ENCODE peak calls at places on chromosomes 13 and 19, in ten cellular contexts. X, L, P, M, G, Z, K, D, V and F are unnamed samples.

GRCh38 chr19:5150331-5150901 is 181.5 kb downstream of the KDM4B start:
- DNase-seq in X (no peak), L (no peak), P (no peak), M (no peak), G (no peak), Z (no peak), K (no peak), D (peak), V (no peak), F (no peak)

GRCh38 chr19:4534836-4535658 is at the start of gene PLIN5:
- DNase-seq in X (peak), L (peak), P (peak), M (peak), G (peak), Z (peak), K (peak), D (peak), V (peak), F (peak)

GRCh38 chr13:93549326-93549855 is 322.8 kb downstream of the GPC6 start:
- DNase-seq in X (no peak), L (no peak), P (no peak), M (no peak), G (no peak), Z (no peak), K (peak), D (no peak), V (no peak), F (no peak)

GRCh38 chr19:11736696-11737095 is 2.0 kb downstream of the ZNF823 start:
- DNase-seq in X (peak), L (peak), P (no peak), M (peak), G (peak), Z (peak), K (peak), D (peak), V (no peak), F (no peak)

GRCh38 chr13:43664700-43665191 is 122.0 kb downstream of the ENOX1 start:
- DNase-seq in X (peak), L (peak), P (no peak), M (peak), G (peak), Z (no peak), K (peak), D (no peak), V (peak), F (no peak)

GRCh38 chr13:67223024-67223423 is 7.1 kb downstream of the PCDH9 start:
- DNase-seq in X (no peak), L (peak), P (no peak), M (peak), G (no peak), Z (no peak), K (peak), D (no peak), V (no peak), F (no peak)

GRCh38 chr13:41054212-41054877 is 7.0 kb upstream of the WBP4 start:
- DNase-seq in X (peak), L (peak), P (no peak), M (peak), G (peak), Z (peak), K (peak), D (no peak), V (peak), F (no peak)

GRCh38 chr13:77516342-77516789 is 19.1 kb upstream of the SCEL start:
- DNase-seq in X (peak), L (peak), P (no peak), M (peak), G (no peak), Z (no peak), K (peak), D (no peak), V (no peak), F (no peak)

GRCh38 chr19:7506385-7507328 is 9.2 kb upstream of the ZNF358 start:
- DNase-seq in X (peak), L (peak), P (no peak), M (peak), G (peak), Z (no peak), K (peak), D (peak), V (no peak), F (no peak)

GRCh38 chr19:18969953-18970659 is 29.1 kb upstream of the HOMER3 start:
- DNase-seq in X (no peak), L (peak), P (no peak), M (no peak), G (no peak), Z (no peak), K (no peak), D (no peak), V (no peak), F (no peak)

GRCh38 chr19:15288146-15288963 is 44.0 kb downstream of the BRD4 start:
- DNase-seq in X (no peak), L (no peak), P (no peak), M (no peak), G (no peak), Z (no peak), K (no peak), D (peak), V (no peak), F (no peak)

GRCh38 chr13:28031220-28031903 is 42.9 kb upstream of the URAD start:
- DNase-seq in X (no peak), L (no peak), P (no peak), M (peak), G (no peak), Z (no peak), K (no peak), D (no peak), V (no peak), F (no peak)

GRCh38 chr19:46844067-46844489 is 6.6 kb downstream of the AP2S1 start:
- DNase-seq in X (peak), L (no peak), P (no peak), M (no peak), G (no peak), Z (no peak), K (peak), D (no peak), V (no peak), F (no peak)

GRCh38 chr19:51181913-51182419 is 39.9 kb downstream of the SIGLEC7 start:
- DNase-seq in X (no peak), L (no peak), P (no peak), M (no peak), G (no peak), Z (no peak), K (peak), D (no peak), V (no peak), F (no peak)

GRCh38 chr13:112447306-112447705 is 71.2 kb downstream of the SPACA7 start:
- DNase-seq in X (no peak), L (no peak), P (no peak), M (no peak), G (peak), Z (no peak), K (no peak), D (no peak), V (no peak), F (no peak)

GRCh38 chr19:35731779-35732405 is 10.4 kb downstream of the IGFLR1 start:
- DNase-seq in X (no peak), L (no peak), P (no peak), M (no peak), G (no peak), Z (no peak), K (no peak), D (no peak), V (no peak), F (no peak)

GRCh38 chr13:70964124-70964523 is 855.9 kb upstream of the KLHL1 start:
- DNase-seq in X (no peak), L (peak), P (no peak), M (peak), G (no peak), Z (no peak), K (no peak), D (no peak), V (no peak), F (no peak)

GRCh38 chr19:18322318-18322758 is 538 bp downstream of the LSM4 start:
- DNase-seq in X (peak), L (peak), P (no peak), M (peak), G (peak), Z (no peak), K (peak), D (peak), V (no peak), F (no peak)

GRCh38 chr13:50170447-50171037 is 155.3 kb downstream of the KCNRG start:
- DNase-seq in X (no peak), L (peak), P (no peak), M (peak), G (no peak), Z (no peak), K (peak), D (no peak), V (no peak), F (no peak)

DNA sequence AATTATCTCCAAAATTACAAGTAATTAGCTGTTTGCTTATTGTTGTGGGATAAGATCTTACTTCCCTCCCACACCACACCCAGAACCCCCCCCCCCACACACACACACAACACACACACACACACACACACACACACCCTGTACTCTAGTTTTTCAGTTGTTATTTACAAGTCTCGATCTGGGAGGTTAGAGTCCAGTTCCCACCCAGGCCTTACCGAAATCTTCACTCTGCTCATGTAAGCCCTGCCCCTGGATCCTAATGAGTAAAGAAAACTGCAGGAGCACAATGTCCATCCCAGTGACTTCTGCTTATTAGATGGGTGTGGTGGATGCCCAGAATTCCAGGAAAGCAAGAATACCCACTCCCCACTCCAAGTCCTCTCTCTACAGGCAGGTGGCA is 23.0 kb downstream of the STARD13 start:
- DNase-seq in X (no peak), L (no peak), P (no peak), M (no peak), G (peak), Z (no peak), K (no peak), D (no peak), V (no peak), F (no peak)
- TF ChIP-seq CTCF in X (no peak), L (no peak), P (no peak), M (no peak), G (no peak), Z (no peak), K (no peak), D (no peak), V (no peak), F (no peak)

GRCh38 chr13:35912841-35913240 is 218.3 kb downstream of the DCLK1 start:
- DNase-seq in X (no peak), L (no peak), P (no peak), M (no peak), G (no peak), Z (no peak), K (no peak), D (no peak), V (no peak), F (no peak)

GRCh38 chr13:35914662-35915061 is 216.5 kb downstream of the DCLK1 start:
- DNase-seq in X (no peak), L (no peak), P (no peak), M (no peak), G (no peak), Z (no peak), K (no peak), D (no peak), V (no peak), F (no peak)

GRCh38 chr13:35908221-35908620 is 223.0 kb downstream of the DCLK1 start:
- DNase-seq in X (no peak), L (no peak), P (no peak), M (no peak), G (no peak), Z (no peak), K (no peak), D (no peak), V (no peak), F (no peak)

GRCh38 chr13:35906636-35907035 is 224.5 kb downstream of the DCLK1 start:
- DNase-seq in X (no peak), L (no peak), P (no peak), M (no peak), G (no peak), Z (no peak), K (no peak), D (no peak), V (no peak), F (no peak)

DNA sequence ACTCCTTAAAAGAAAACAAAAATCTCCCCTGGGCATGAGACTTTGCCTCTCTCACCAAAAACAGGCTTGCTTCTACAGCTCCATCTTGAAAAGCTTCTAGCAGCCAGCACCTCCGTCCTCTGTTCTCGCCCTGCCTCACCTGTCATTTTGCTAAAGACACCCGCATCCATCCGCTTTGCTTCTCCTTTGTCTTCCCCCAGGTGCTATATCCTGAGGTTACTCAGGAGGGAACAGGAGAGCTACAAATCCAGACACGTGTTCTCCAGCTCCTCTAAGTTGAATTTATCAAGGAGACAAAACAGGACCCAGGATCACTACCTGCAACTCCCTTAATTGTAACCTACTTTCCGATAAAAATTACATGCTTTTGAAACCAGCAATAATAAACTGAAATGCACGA is 221.3 kb downstream of the DCLK1 start:
- DNase-seq in X (no peak), L (no peak), P (no peak), M (no peak), G (no peak), Z (no peak), K (no peak), D (no peak), V (no peak), F (no peak)
- TF ChIP-seq CTCF in X (no peak), L (no peak), P (no peak), M (no peak), G (no peak), Z (no peak), K (no peak), D (no peak), V (no peak), F (no peak)

DNA sequence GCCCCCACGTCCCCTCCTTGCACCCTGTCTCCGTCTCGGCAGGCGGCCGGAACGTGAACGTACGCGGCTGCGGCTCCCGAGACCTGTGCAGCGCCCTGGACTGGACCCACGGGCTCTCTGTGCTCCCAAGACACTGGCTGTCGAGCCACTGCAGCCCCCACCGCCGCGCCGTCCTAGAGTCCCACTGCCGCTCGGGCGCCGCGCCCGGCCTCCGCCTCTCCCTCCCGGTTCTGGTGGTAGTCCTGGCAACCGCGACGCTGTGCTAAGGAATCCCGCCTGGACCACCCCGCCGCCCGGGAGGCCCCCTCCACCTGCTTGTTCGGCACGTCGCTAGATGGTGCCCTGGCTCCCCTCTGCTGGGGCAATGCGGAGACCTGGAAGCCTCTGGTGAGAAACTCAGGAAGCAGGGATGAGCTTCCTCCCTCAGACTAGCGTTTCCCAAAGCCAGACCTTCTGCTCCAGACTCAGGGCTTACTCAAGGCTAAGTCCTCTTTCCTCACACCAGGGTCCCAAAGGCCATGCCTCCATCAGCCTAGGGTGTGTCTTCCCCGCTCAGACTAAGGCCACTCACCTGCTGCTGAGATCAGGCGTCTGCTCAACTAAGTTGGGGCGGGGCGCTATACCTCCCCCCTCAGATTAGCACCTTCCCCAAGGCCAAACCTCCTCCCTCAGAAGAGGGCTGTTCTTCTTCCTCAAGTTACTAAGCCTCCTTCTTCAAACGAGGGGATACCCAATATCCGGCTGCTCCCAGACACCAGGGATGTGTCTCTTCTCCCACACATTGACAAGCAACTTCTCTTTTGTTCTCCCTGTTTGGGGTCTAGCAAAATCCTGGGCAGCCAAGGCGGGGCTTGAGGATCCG is 16.1 kb upstream of the IRGC start:
- DNase-seq in X (peak), L (no peak), P (peak), M (no peak), G (peak), Z (no peak), K (peak), D (peak), V (no peak), F (no peak)
- TF ChIP-seq CTCF in X (peak), L (no peak), P (no peak), M (no peak), G (no peak), Z (no peak), K (no peak), D (no peak), V (no peak), F (no peak)

DNA sequence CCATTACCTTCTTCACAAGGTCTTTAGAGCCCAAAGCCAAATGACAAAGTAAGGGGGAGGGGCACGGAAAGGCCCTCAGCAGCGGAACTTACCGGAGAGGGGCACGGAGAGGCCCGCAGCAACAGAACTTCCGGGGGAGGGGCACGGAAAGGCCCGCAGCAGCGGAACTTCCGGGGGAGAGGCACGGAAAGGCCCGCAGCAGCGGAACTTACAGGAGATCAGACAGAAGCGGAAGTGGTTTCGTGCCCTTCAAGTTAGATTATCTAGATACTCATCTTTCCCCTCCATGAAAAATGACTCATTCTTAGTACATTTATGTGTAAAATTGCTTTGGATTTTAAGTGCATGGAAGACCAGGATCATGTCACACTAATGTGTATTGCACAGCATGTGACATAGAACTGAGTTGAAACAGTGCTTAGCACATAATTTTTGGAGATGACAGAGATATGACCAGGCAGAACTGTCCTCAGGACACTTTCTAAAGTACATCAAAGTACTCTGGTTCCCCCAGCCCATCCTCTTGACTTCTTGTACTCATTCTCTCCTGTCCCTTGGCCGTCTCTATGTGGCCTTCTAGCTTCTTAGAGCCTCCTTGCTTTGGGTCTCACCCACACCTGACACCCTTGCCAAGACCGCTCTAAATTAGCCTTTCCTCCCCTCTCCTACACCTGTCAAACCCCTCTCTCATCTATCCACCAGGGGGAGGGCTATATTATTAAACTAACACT is 25.7 kb upstream of the TPTE2 start:
- DNase-seq in X (no peak), L (peak), P (no peak), M (no peak), G (peak), Z (peak), K (peak), D (no peak), V (no peak), F (no peak)
- TF ChIP-seq CTCF in X (no peak), L (no peak), P (no peak), M (no peak), G (no peak), Z (no peak), K (no peak), D (no peak), V (no peak), F (no peak)

GRCh38 chr19:13600091-13600490 is 93.8 kb upstream of the CACNA1A start:
- DNase-seq in X (no peak), L (no peak), P (no peak), M (no peak), G (no peak), Z (no peak), K (no peak), D (no peak), V (no peak), F (no peak)
- TF ChIP-seq CTCF in X (no peak), L (no peak), P (no peak), M (no peak), G (no peak), Z (no peak), K (no peak), D (no peak), V (no peak), F (no peak)

GRCh38 chr13:32376642-32377418 is 51.1 kb downstream of the N4BP2L1 start:
- DNase-seq in X (no peak), L (no peak), P (no peak), M (no peak), G (no peak), Z (no peak), K (no peak), D (no peak), V (no peak), F (no peak)

GRCh38 chr13:32381539-32381938 is 46.4 kb downstream of the N4BP2L1 start:
- DNase-seq in X (peak), L (peak), P (no peak), M (peak), G (no peak), Z (no peak), K (peak), D (no peak), V (no peak), F (no peak)

DNA sequence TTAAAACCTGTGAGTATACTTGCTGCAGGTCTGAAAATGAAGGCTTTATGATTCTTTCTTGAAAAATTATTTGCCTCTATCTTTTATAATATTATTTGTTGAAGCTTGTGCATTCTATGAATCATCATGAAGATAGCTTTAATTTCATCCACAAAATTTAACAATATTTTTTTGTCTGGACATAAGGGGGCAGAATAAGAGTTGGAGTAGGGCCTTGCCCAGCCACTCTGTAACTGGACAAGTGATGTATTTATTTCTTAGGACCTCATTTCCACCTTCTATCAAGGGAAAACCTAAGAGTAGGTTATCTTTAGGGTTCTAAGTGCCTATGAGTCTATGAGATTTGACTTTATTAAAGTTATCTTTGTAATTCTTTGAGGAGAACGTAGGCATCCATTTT is 49.9 kb downstream of the N4BP2L1 start:
- DNase-seq in X (no peak), L (no peak), P (no peak), M (no peak), G (no peak), Z (no peak), K (peak), D (no peak), V (no peak), F (no peak)
- TF ChIP-seq CTCF in X (no peak), L (no peak), P (no peak), M (no peak), G (no peak), Z (no peak), K (no peak), D (no peak), V (no peak), F (no peak)

GRCh38 chr13:24308488-24309020 is 826 bp upstream of the C1QTNF9 start:
- DNase-seq in X (no peak), L (no peak), P (no peak), M (no peak), G (no peak), Z (no peak), K (no peak), D (no peak), V (no peak), F (no peak)

GRCh38 chr13:24308068-24308445 is 1.3 kb upstream of the C1QTNF9 start:
- DNase-seq in X (no peak), L (no peak), P (no peak), M (no peak), G (no peak), Z (no peak), K (no peak), D (no peak), V (no peak), F (no peak)

DNA sequence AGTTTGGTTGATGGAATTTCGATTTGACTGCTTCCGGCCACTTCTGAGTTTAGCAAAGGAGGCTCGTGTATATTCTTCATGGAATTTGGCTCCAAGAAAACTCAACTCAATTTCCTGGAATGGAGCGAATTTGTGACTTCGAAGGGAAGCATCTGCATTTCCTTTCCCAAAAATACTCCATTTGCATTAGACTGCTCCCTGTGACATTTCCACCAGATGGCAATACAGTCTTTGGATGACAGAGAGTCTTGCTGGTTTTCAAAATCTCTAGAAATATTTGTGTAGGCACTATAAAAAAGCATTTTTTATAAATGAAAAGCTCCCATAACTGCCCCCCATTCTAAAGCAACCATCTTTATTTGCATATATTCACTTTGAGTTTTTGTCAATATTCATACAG is 4.1 kb downstream of the C1QTNF9 start:
- DNase-seq in X (peak), L (no peak), P (no peak), M (peak), G (no peak), Z (no peak), K (peak), D (no peak), V (no peak), F (no peak)
- TF ChIP-seq CTCF in X (peak), L (peak), P (no peak), M (peak), G (peak), Z (no peak), K (peak), D (no peak), V (no peak), F (no peak)